ENCODE peak calls at places on chromosomes 7 and 10, in nine cellular contexts. One of them, this sample, is unnamed.

GRCh38 chr7:137539111-137539715 is 195.7 kb upstream of the PTN start:
- DNase-seq in IMR-90: peak; percentile 94
- DNase-seq in endothelial cell of umbilical vein: no peak
- DNase-seq in PC-3: peak; percentile 63
- DNase-seq in mammary epithelial cell: peak; percentile 74
- DNase-seq in neural progenitor cell: no peak
- DNase-seq in fibroblast of lung: peak; percentile 84
- DNase-seq in HCT116: no peak
- DNase-seq in PC-9: no peak
- DNase-seq in this sample: no peak

GRCh38 chr7:142807855-142808460 is 37.2 kb downstream of the PRSS2 start:
- DNase-seq in IMR-90: peak; percentile 15
- DNase-seq in endothelial cell of umbilical vein: peak; percentile 91
- DNase-seq in PC-3: peak; percentile 94
- DNase-seq in mammary epithelial cell: no peak
- DNase-seq in neural progenitor cell: no peak
- DNase-seq in fibroblast of lung: no peak
- DNase-seq in HCT116: no peak
- DNase-seq in PC-9: peak; percentile 97
- DNase-seq in this sample: peak; percentile 60

GRCh38 chr7:28419717-28420116 is 7.4 kb downstream of the CREB5 start:
- DNase-seq in IMR-90: peak; percentile 98
- DNase-seq in endothelial cell of umbilical vein: no peak
- DNase-seq in PC-3: peak; percentile 30
- DNase-seq in mammary epithelial cell: peak; percentile 86
- DNase-seq in neural progenitor cell: no peak
- DNase-seq in fibroblast of lung: peak; percentile 99
- DNase-seq in HCT116: no peak
- DNase-seq in PC-9: no peak
- DNase-seq in this sample: no peak

GRCh38 chr10:95276367-95277200 is 14.2 kb downstream of the PDLIM1 start:
- DNase-seq in IMR-90: no peak
- DNase-seq in endothelial cell of umbilical vein: no peak
- DNase-seq in PC-3: no peak
- DNase-seq in mammary epithelial cell: peak; percentile 89
- DNase-seq in neural progenitor cell: no peak
- DNase-seq in fibroblast of lung: no peak
- DNase-seq in HCT116: no peak
- DNase-seq in PC-9: no peak
- DNase-seq in this sample: no peak

GRCh38 chr7:106050743-106051110 is 61.4 kb downstream of the SYPL1 start:
- DNase-seq in IMR-90: peak; percentile 50
- DNase-seq in endothelial cell of umbilical vein: peak; percentile 65
- DNase-seq in PC-3: peak; percentile 80
- DNase-seq in mammary epithelial cell: peak; percentile 60
- DNase-seq in neural progenitor cell: no peak
- DNase-seq in fibroblast of lung: peak; percentile 52
- DNase-seq in HCT116: no peak
- DNase-seq in PC-9: no peak
- DNase-seq in this sample: no peak

GRCh38 chr10:125396651-125397050 is 236.3 kb upstream of the CTBP2 start:
- DNase-seq in IMR-90: peak; percentile 32
- DNase-seq in endothelial cell of umbilical vein: no peak
- DNase-seq in PC-3: peak; percentile 41
- DNase-seq in mammary epithelial cell: peak; percentile 19
- DNase-seq in neural progenitor cell: no peak
- DNase-seq in fibroblast of lung: peak; percentile 24
- DNase-seq in HCT116: no peak
- DNase-seq in PC-9: no peak
- DNase-seq in this sample: no peak

GRCh38 chr7:113424463-113424862 is 306.1 kb upstream of the SMIM30 start:
- DNase-seq in IMR-90: no peak
- DNase-seq in endothelial cell of umbilical vein: peak; percentile 8
- DNase-seq in PC-3: no peak
- DNase-seq in mammary epithelial cell: no peak
- DNase-seq in neural progenitor cell: no peak
- DNase-seq in fibroblast of lung: no peak
- DNase-seq in HCT116: no peak
- DNase-seq in PC-9: no peak
- DNase-seq in this sample: no peak

GRCh38 chr10:96417432-96417831 is 58.6 kb upstream of the OPALIN start:
- DNase-seq in IMR-90: no peak
- DNase-seq in endothelial cell of umbilical vein: no peak
- DNase-seq in PC-3: peak; percentile 20
- DNase-seq in mammary epithelial cell: peak; percentile 38
- DNase-seq in neural progenitor cell: peak; percentile 66
- DNase-seq in fibroblast of lung: no peak
- DNase-seq in HCT116: no peak
- DNase-seq in PC-9: no peak
- DNase-seq in this sample: no peak

GRCh38 chr10:61547297-61547696 is 94.1 kb upstream of the TMEM26 start:
- DNase-seq in IMR-90: no peak
- DNase-seq in endothelial cell of umbilical vein: no peak
- DNase-seq in PC-3: peak; percentile 65
- DNase-seq in mammary epithelial cell: no peak
- DNase-seq in neural progenitor cell: no peak
- DNase-seq in fibroblast of lung: no peak
- DNase-seq in HCT116: no peak
- DNase-seq in PC-9: no peak
- DNase-seq in this sample: no peak

GRCh38 chr10:129626801-129627434 is 159.9 kb downstream of the MGMT start:
- DNase-seq in IMR-90: peak; percentile 4
- DNase-seq in endothelial cell of umbilical vein: no peak
- DNase-seq in PC-3: no peak
- DNase-seq in mammary epithelial cell: no peak
- DNase-seq in neural progenitor cell: no peak
- DNase-seq in fibroblast of lung: peak; percentile 17
- DNase-seq in HCT116: no peak
- DNase-seq in PC-9: no peak
- DNase-seq in this sample: no peak

GRCh38 chr10:132522521-132523411 is 14.8 kb upstream of the INPP5A start:
- DNase-seq in IMR-90: no peak
- DNase-seq in endothelial cell of umbilical vein: no peak
- DNase-seq in PC-3: no peak
- DNase-seq in mammary epithelial cell: no peak
- DNase-seq in neural progenitor cell: no peak
- DNase-seq in fibroblast of lung: no peak
- DNase-seq in HCT116: no peak
- DNase-seq in PC-9: no peak
- DNase-seq in this sample: no peak

GRCh38 chr7:47313564-47313963 is 268.3 kb downstream of the TNS3 start:
- DNase-seq in IMR-90: no peak
- DNase-seq in endothelial cell of umbilical vein: no peak
- DNase-seq in PC-3: no peak
- DNase-seq in mammary epithelial cell: no peak
- DNase-seq in neural progenitor cell: no peak
- DNase-seq in fibroblast of lung: no peak
- DNase-seq in HCT116: no peak
- DNase-seq in PC-9: no peak
- DNase-seq in this sample: no peak

GRCh38 chr7:2146676-2147472 is 85.9 kb downstream of the MAD1L1 start:
- DNase-seq in IMR-90: no peak
- DNase-seq in endothelial cell of umbilical vein: no peak
- DNase-seq in PC-3: no peak
- DNase-seq in mammary epithelial cell: no peak
- DNase-seq in neural progenitor cell: no peak
- DNase-seq in fibroblast of lung: no peak
- DNase-seq in HCT116: no peak
- DNase-seq in PC-9: no peak
- DNase-seq in this sample: no peak
- H4K20me1 ChIP-seq in IMR-90: peaks cover 15% of the 10 kb centered on the region
- H4K20me1 ChIP-seq in endothelial cell of umbilical vein: no peaks in the 10 kb centered on the region
- H4K20me1 ChIP-seq in PC-3: no peaks in the 10 kb centered on the region
- H4K20me1 ChIP-seq in mammary epithelial cell: no peaks in the 10 kb centered on the region
- H4K20me1 ChIP-seq in neural progenitor cell: peaks cover 17% of the 10 kb centered on the region
- H4K20me1 ChIP-seq in fibroblast of lung: no peaks in the 10 kb centered on the region
- H4K20me1 ChIP-seq in HCT116: no peaks in the 10 kb centered on the region
- H4K20me1 ChIP-seq in PC-9: peaks cover 6% of the 10 kb centered on the region
- H4K20me1 ChIP-seq in this sample: peaks cover 29% of the 10 kb centered on the region

GRCh38 chr10:58351616-58352578 is 17.1 kb downstream of the UBE2D1 start:
- DNase-seq in IMR-90: no peak
- DNase-seq in endothelial cell of umbilical vein: no peak
- DNase-seq in PC-3: peak; percentile 2
- DNase-seq in mammary epithelial cell: no peak
- DNase-seq in neural progenitor cell: no peak
- DNase-seq in fibroblast of lung: no peak
- DNase-seq in HCT116: no peak
- DNase-seq in PC-9: no peak
- DNase-seq in this sample: no peak
- H4K20me1 ChIP-seq in IMR-90: peaks cover 10% of the 10 kb centered on the region
- H4K20me1 ChIP-seq in endothelial cell of umbilical vein: peaks cover 9% of the 10 kb centered on the region
- H4K20me1 ChIP-seq in PC-3: peaks cover 32% of the 10 kb centered on the region
- H4K20me1 ChIP-seq in mammary epithelial cell: no peaks in the 10 kb centered on the region
- H4K20me1 ChIP-seq in neural progenitor cell: peaks cover 6% of the 10 kb centered on the region
- H4K20me1 ChIP-seq in fibroblast of lung: no peaks in the 10 kb centered on the region
- H4K20me1 ChIP-seq in HCT116: peaks cover 8% of the 10 kb centered on the region
- H4K20me1 ChIP-seq in PC-9: peaks cover 27% of the 10 kb centered on the region
- H4K20me1 ChIP-seq in this sample: peaks cover 15% of the 10 kb centered on the region

GRCh38 chr10:118725784-118726507 is 28.8 kb downstream of the CACUL1 start:
- DNase-seq in IMR-90: peak; percentile 59
- DNase-seq in endothelial cell of umbilical vein: no peak
- DNase-seq in PC-3: peak; percentile 18
- DNase-seq in mammary epithelial cell: no peak
- DNase-seq in neural progenitor cell: no peak
- DNase-seq in fibroblast of lung: peak; percentile 87
- DNase-seq in HCT116: no peak
- DNase-seq in PC-9: no peak
- DNase-seq in this sample: no peak
- H4K20me1 ChIP-seq in IMR-90: peaks cover 39% of the 10 kb centered on the region
- H4K20me1 ChIP-seq in endothelial cell of umbilical vein: peaks cover 4% of the 10 kb centered on the region
- H4K20me1 ChIP-seq in PC-3: peaks cover 13% of the 10 kb centered on the region
- H4K20me1 ChIP-seq in mammary epithelial cell: no peaks in the 10 kb centered on the region
- H4K20me1 ChIP-seq in neural progenitor cell: peaks cover 51% of the 10 kb centered on the region
- H4K20me1 ChIP-seq in fibroblast of lung: no peaks in the 10 kb centered on the region
- H4K20me1 ChIP-seq in HCT116: peaks cover 8% of the 10 kb centered on the region
- H4K20me1 ChIP-seq in PC-9: peaks cover 36% of the 10 kb centered on the region
- H4K20me1 ChIP-seq in this sample: peaks cover 25% of the 10 kb centered on the region

DNA sequence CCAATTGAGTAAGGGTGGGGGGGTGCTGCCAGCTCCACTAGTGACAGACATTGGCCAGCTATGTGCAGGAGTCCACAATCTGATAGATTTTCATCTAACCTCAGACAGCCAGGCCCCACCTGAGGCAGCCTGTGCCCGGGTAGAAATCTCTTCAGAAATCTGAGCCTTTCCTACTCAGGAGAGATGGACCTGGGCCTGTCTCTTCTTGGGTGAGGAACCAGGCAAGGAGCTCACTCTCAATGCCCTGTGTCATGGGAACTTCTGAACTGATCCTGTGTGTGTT is 86.9 kb downstream of the UBE2H start:
- DNase-seq in IMR-90: no peak
- DNase-seq in endothelial cell of umbilical vein: no peak
- DNase-seq in PC-3: no peak
- DNase-seq in mammary epithelial cell: no peak
- DNase-seq in neural progenitor cell: no peak
- DNase-seq in fibroblast of lung: no peak
- DNase-seq in HCT116: no peak
- DNase-seq in PC-9: no peak
- DNase-seq in this sample: no peak
- H4K20me1 ChIP-seq in IMR-90: peaks cover 18% of the 10 kb centered on the region
- H4K20me1 ChIP-seq in endothelial cell of umbilical vein: peaks cover 11% of the 10 kb centered on the region
- H4K20me1 ChIP-seq in PC-3: no peaks in the 10 kb centered on the region
- H4K20me1 ChIP-seq in mammary epithelial cell: no peaks in the 10 kb centered on the region
- H4K20me1 ChIP-seq in neural progenitor cell: peaks cover 72% of the 10 kb centered on the region
- H4K20me1 ChIP-seq in fibroblast of lung: no peaks in the 10 kb centered on the region
- H4K20me1 ChIP-seq in HCT116: no peaks in the 10 kb centered on the region
- H4K20me1 ChIP-seq in PC-9: no peaks in the 10 kb centered on the region
- H4K20me1 ChIP-seq in this sample: no peaks in the 10 kb centered on the region

DNA sequence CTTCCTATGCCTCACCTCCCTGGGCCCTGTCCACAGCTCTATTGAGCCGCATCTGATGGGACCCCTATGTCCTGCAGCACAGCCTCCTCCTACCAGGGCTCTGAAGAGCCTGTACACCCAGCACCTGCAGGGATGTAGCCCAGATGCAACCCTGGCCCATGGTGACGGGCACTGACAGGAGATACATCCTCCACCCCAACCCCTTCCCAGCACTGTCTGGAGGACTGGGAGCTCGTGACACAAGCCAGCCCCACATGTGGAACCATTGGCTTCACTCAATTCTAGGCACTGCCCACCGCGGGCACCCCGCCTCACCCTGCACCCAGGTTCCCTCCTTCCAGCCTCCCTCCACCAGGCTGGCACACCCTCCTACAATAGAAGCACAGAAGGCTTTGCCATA is 2.6 kb upstream of the GRB10 start:
- DNase-seq in IMR-90: no peak
- DNase-seq in endothelial cell of umbilical vein: no peak
- DNase-seq in PC-3: no peak
- DNase-seq in mammary epithelial cell: no peak
- DNase-seq in neural progenitor cell: no peak
- DNase-seq in fibroblast of lung: no peak
- DNase-seq in HCT116: no peak
- DNase-seq in PC-9: no peak
- DNase-seq in this sample: no peak
- H4K20me1 ChIP-seq in IMR-90: peaks cover 95% of the 10 kb centered on the region
- H4K20me1 ChIP-seq in endothelial cell of umbilical vein: peaks cover 11% of the 10 kb centered on the region
- H4K20me1 ChIP-seq in PC-3: peaks cover 83% of the 10 kb centered on the region
- H4K20me1 ChIP-seq in mammary epithelial cell: peaks cover 2% of the 10 kb centered on the region
- H4K20me1 ChIP-seq in neural progenitor cell: peaks cover 21% of the 10 kb centered on the region
- H4K20me1 ChIP-seq in fibroblast of lung: no peaks in the 10 kb centered on the region
- H4K20me1 ChIP-seq in HCT116: no peaks in the 10 kb centered on the region
- H4K20me1 ChIP-seq in PC-9: peaks cover 92% of the 10 kb centered on the region
- H4K20me1 ChIP-seq in this sample: no peaks in the 10 kb centered on the region

GRCh38 chr10:79197558-79197957 is 128.8 kb downstream of the ZMIZ1 start:
- DNase-seq in IMR-90: no peak
- DNase-seq in endothelial cell of umbilical vein: no peak
- DNase-seq in PC-3: no peak
- DNase-seq in mammary epithelial cell: no peak
- DNase-seq in neural progenitor cell: no peak
- DNase-seq in fibroblast of lung: no peak
- DNase-seq in HCT116: no peak
- DNase-seq in PC-9: no peak
- DNase-seq in this sample: no peak
- H4K20me1 ChIP-seq in IMR-90: peaks cover 59% of the 10 kb centered on the region
- H4K20me1 ChIP-seq in endothelial cell of umbilical vein: no peaks in the 10 kb centered on the region
- H4K20me1 ChIP-seq in PC-3: no peaks in the 10 kb centered on the region
- H4K20me1 ChIP-seq in mammary epithelial cell: no peaks in the 10 kb centered on the region
- H4K20me1 ChIP-seq in neural progenitor cell: peaks cover 35% of the 10 kb centered on the region
- H4K20me1 ChIP-seq in fibroblast of lung: no peaks in the 10 kb centered on the region
- H4K20me1 ChIP-seq in HCT116: no peaks in the 10 kb centered on the region
- H4K20me1 ChIP-seq in PC-9: peaks cover 4% of the 10 kb centered on the region
- H4K20me1 ChIP-seq in this sample: peaks cover 50% of the 10 kb centered on the region